ENCODE peak calls at places on chromosomes 11 and 22, in eight cellular contexts. N is PC-3, Q is uterus, O is psoas muscle, L is suprapubic skin, M is fibroblast of lung, K is ovary, G is brain microvascular endothelial cell. I is an unnamed sample. For H3K36me3, the result is how much of the 10 kb centered on the place peaks cover.

GRCh38 chr11:11931461-11932055 is 76.9 kb downstream of the DKK3 start:
- DNase-seq in M (peak), N (peak), Q (peak), L (no peak), O (no peak), K (no peak), G (peak), I (no peak)

GRCh38 chr11:61718613-61719302 is 33.7 kb upstream of the MYRF start:
- DNase-seq in L (no peak), G (peak), Q (peak), N (no peak), M (peak), K (peak), O (no peak), I (peak)

GRCh38 chr11:33269822-33270221 is 12.6 kb downstream of the HIPK3 start:
- DNase-seq in N (no peak), K (no peak), M (no peak), Q (no peak), O (no peak), G (no peak), L (no peak), I (no peak)

GRCh38 chr11:1158681-1159525 is 1.1 kb downstream of the MUC5AC start:
- DNase-seq in M (no peak), L (peak), N (no peak), O (peak), G (no peak), K (peak), Q (no peak), I (no peak)

GRCh38 chr22:47187558-47187957 is 425.1 kb downstream of the TBC1D22A start:
- DNase-seq in G (no peak), O (peak), M (no peak), N (no peak), L (peak), Q (no peak), K (peak), I (no peak)

GRCh38 chr11:134142536-134142935 is 73.7 kb downstream of the JAM3 start:
- DNase-seq in L (no peak), M (peak), N (peak), Q (no peak), O (no peak), K (no peak), G (peak), I (no peak)

GRCh38 chr11:99069831-99070444 is 49.2 kb downstream of the CNTN5 start:
- DNase-seq in G (peak), M (peak), Q (no peak), L (no peak), K (peak), O (no peak), N (peak), I (no peak)

GRCh38 chr22:49772692-49773091 is 55.0 kb downstream of the BRD1 start:
- DNase-seq in Q (no peak), K (no peak), G (no peak), N (no peak), O (peak), L (no peak), M (no peak), I (no peak)

GRCh38 chr22:46022881-46023512 is 46.0 kb upstream of the WNT7B start:
- DNase-seq in G (no peak), Q (no peak), O (no peak), M (no peak), N (no peak), L (no peak), K (no peak), I (no peak)

GRCh38 chr11:70824590-70825300 is 426.4 kb downstream of the CTTN start:
- DNase-seq in K (no peak), L (no peak), N (no peak), M (no peak), Q (no peak), O (no peak), G (no peak), I (no peak)

GRCh38 chr22:37260939-37261338 is 16.9 kb upstream of the RAC2 start:
- DNase-seq in G (peak), Q (no peak), K (peak), L (no peak), N (peak), O (peak), M (peak), I (peak)

GRCh38 chr11:106306942-106307341 is 229.5 kb downstream of the AASDHPPT start:
- DNase-seq in M (peak), L (no peak), G (no peak), N (peak), Q (no peak), K (no peak), O (no peak), I (no peak)

GRCh38 chr22:24035296-24035695 is 24.2 kb downstream of the CABIN1 start:
- DNase-seq in N (no peak), L (no peak), G (no peak), O (no peak), Q (no peak), K (no peak), M (no peak), I (no peak)

GRCh38 chr22:24037851-24038765 is 27.0 kb downstream of the CABIN1 start:
- DNase-seq in L (no peak), Q (no peak), O (no peak), N (no peak), K (no peak), M (no peak), G (no peak), I (no peak)

GRCh38 chr22:24043957-24044356 is 32.9 kb downstream of the CABIN1 start:
- DNase-seq in Q (no peak), L (no peak), M (no peak), N (no peak), K (no peak), O (no peak), G (no peak), I (no peak)

GRCh38 chr22:24040946-24041345 is 29.8 kb downstream of the CABIN1 start:
- DNase-seq in O (no peak), K (no peak), L (no peak), Q (no peak), G (no peak), M (no peak), N (no peak), I (no peak)

GRCh38 chr22:24039046-24039445 is 27.9 kb downstream of the CABIN1 start:
- DNase-seq in O (no peak), L (no peak), M (no peak), G (no peak), K (no peak), Q (no peak), N (no peak), I (no peak)
- H3K36me3 ChIP-seq in O (half or more), L (under half), M (under half), G (under half), K (under half), Q (under half), N (under half), I (half or more)

GRCh38 chr11:76835030-76835429 is 25.7 kb upstream of the ACER3 start:
- DNase-seq in Q (no peak), N (no peak), O (no peak), K (no peak), L (no peak), G (no peak), M (no peak), I (no peak)

GRCh38 chr11:76831911-76832310 is 28.8 kb upstream of the ACER3 start:
- DNase-seq in G (no peak), M (no peak), O (no peak), L (no peak), N (no peak), K (no peak), Q (no peak), I (no peak)

GRCh38 chr11:76835928-76836612 is 24.6 kb upstream of the ACER3 start:
- DNase-seq in L (no peak), M (peak), N (peak), Q (no peak), O (no peak), K (no peak), G (no peak), I (no peak)

GRCh38 chr11:76832365-76832764 is 28.4 kb upstream of the ACER3 start:
- DNase-seq in O (no peak), M (no peak), G (no peak), L (no peak), K (no peak), Q (no peak), N (no peak), I (no peak)

GRCh38 chr11:76834151-76834550 is 26.6 kb upstream of the ACER3 start:
- DNase-seq in G (no peak), O (no peak), K (no peak), Q (no peak), L (no peak), N (no peak), M (peak), I (no peak)
- H3K27ac ChIP-seq in G (no peak), O (no peak), K (no peak), Q (no peak), L (no peak), N (no peak), M (no peak), I (no peak)

DNA sequence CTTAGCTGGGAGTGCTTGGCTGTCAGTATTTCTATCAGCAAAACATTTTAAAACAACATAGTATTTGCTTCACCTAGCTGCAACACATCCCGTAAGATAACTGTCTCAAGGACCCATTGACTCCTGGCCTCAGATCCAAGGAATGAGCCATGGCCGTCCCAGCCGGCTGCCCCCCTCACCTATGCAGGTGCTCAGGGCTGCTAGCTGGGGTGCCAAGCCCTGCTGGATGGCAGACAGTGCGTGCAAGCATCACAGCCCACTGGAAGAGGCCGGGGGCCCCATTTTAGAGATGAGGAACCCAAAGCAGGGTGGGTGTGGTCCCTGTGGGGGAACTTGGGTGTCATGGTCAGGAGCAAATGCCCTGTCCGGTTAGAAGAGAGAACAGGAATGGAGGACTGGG is 8.5 kb downstream of the PSMC3 start:
- DNase-seq in N (no peak), O (no peak), K (no peak), Q (no peak), L (no peak), M (no peak), G (no peak), I (no peak)
- H3K36me3 ChIP-seq in N (under half), O (half or more), K (under half), Q (under half), L (half or more), M (half or more), G (half or more), I (under half)

GRCh38 chr11:96277696-96278038 is 65.3 kb downstream of the MAML2 start:
- DNase-seq in G (no peak), Q (no peak), N (no peak), O (no peak), K (no peak), M (no peak), L (no peak), I (no peak)

GRCh38 chr11:96279421-96280290 is 63.3 kb downstream of the MAML2 start:
- DNase-seq in Q (no peak), O (no peak), G (peak), K (no peak), L (no peak), N (peak), M (peak), I (no peak)

GRCh38 chr11:96279018-96279417 is 64.0 kb downstream of the MAML2 start:
- DNase-seq in M (no peak), Q (no peak), K (no peak), G (peak), N (no peak), L (no peak), O (no peak), I (no peak)

GRCh38 chr11:96276836-96277235 is 66.2 kb downstream of the MAML2 start:
- DNase-seq in K (no peak), M (no peak), G (no peak), L (no peak), N (no peak), O (no peak), Q (no peak), I (no peak)

GRCh38 chr11:96278039-96278897 is 64.7 kb downstream of the MAML2 start:
- DNase-seq in M (peak), L (no peak), G (no peak), N (peak), K (no peak), Q (no peak), O (no peak), I (no peak)
- H3K27ac ChIP-seq in M (peak), L (no peak), G (peak), N (peak), K (no peak), Q (peak), O (no peak), I (no peak)

GRCh38 chr11:68213555-68214172 is 568 bp upstream of the KMT5B start:
- DNase-seq in K (peak), O (peak), G (peak), N (peak), Q (peak), L (peak), M (peak), I (peak)

GRCh38 chr11:68213135-68213515 is at the start of gene KMT5B:
- DNase-seq in G (peak), M (peak), L (no peak), O (no peak), Q (peak), N (peak), K (peak), I (peak)

GRCh38 chr11:68211546-68211945 is 1.6 kb downstream of the KMT5B start:
- DNase-seq in L (peak), M (no peak), Q (no peak), N (peak), G (no peak), O (no peak), K (no peak), I (no peak)

GRCh38 chr11:68214173-68215086 is 1.3 kb upstream of the KMT5B start:
- DNase-seq in G (peak), N (no peak), K (peak), M (peak), O (peak), L (peak), Q (no peak), I (peak)

DNA sequence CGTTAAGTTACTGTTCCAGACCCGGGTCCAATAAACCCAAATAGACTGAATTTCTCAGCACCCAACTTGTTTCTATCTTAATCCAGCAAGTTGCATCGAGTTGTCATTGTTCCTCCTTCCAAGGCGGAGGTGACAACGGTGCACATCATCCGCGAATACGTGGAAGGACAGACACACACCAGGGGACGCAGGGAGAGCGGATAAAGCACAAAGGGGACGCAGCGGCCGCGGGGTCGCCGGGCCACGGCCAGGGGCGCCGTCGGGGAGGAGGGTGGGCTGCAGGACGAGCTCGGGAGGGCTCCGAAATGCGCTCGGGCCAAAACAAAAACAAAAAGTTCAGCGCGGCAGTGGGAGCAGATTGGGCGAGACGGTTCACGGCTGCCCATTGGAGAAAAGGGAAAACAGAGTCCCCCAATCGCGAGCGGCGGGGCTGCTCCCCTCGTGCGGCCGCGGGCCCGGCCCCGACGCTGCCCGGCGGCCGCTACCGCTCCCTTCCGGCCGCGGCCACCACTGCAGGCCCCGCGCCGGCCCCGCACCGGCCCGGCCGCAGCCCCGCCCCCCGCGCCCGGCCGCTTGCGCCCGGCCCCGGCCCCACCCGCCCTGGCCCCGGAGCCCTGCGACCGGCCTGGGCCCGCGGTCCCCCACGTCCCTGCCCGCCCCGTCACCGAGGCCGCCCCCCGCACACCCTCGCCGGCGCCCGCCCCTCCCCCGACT is 518 bp downstream of the KMT5B start:
- DNase-seq in K (peak), Q (peak), N (peak), O (peak), L (peak), M (peak), G (peak), I (peak)
- H3K36me3 ChIP-seq in K (under half), Q (under half), N (under half), O (under half), L (under half), M (under half), G (under half), I (under half)

DNA sequence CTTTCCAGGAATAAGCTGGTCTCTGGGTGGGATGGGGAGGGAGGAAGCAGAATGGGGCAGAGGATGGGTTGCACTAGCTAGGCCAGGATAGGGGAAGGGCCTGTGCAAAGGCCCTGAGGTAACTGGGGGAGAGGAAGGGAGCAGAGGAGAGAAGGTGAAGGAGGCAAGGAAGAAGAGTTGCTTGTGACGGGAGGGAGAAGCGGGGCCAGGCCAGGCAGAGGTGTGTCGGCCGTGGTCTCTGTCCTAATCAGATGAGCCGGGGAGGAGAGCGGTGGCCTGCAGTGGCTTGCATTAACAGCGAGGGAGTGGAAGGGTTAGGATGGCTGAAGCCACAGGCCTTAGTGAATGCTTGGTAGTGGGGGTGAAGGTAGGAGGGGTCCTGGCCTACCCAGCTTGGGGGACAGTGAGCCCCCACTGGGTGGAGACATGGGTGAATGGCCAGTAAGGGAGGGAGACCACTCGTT is 6.0 kb upstream of the DERL3 start:
- DNase-seq in M (no peak), O (no peak), K (no peak), G (no peak), Q (no peak), N (no peak), L (no peak), I (no peak)
- H3K27ac ChIP-seq in M (no peak), O (peak), K (no peak), G (no peak), Q (no peak), N (no peak), L (no peak), I (peak)

GRCh38 chr11:18802381-18803257 is 11.0 kb upstream of the PTPN5 start:
- DNase-seq in O (no peak), L (no peak), G (peak), N (peak), M (peak), K (no peak), Q (no peak), I (peak)
- H3K36me3 ChIP-seq in O (under half), L (under half), G (under half), N (under half), M (under half), K (under half), Q (under half), I (under half)

DNA sequence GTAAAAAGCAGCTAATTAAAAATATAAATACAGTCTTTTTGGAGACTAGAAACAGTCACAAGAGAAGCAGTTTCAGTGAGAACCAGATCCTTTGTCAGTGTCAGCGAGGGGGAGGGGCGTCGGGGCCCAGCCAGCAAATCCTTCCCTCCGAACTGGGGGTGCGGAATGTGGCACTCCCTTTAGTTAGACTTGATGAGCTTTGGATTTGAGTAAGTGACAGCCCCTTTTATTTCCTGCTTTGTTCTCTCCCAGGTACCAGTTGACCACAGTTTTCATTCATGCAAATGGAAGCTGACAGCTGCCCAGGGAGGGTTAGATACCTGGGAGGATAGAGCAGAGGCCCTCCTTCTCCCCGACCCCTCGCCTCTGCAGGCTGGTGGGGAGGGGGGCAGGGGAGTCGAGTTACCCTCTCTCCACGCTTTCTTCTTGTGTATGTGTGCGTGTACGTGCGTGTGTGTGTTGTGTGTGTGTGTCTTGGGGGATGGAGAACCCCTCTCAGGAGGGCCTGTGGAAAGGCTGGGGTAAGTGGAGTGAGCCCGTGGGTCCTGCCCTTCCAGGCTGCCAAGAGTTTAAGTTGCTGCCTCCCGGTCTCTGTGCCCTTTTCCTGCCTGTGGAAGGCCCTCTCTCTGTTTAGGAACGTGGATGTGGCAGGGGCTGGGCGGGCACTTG is 38.3 kb downstream of the PTPRJ start:
- DNase-seq in G (no peak), L (no peak), N (no peak), Q (no peak), K (no peak), M (no peak), O (no peak), I (no peak)
- H3K27ac ChIP-seq in G (no peak), L (no peak), N (no peak), Q (no peak), K (no peak), M (no peak), O (no peak), I (no peak)